ENCODE peak calls at places on chromosomes 12 and 14, in seven cellular contexts. One of them, this sample, is unnamed.

GRCh38 chr12:32217354-32218310 is 111.0 kb downstream of the BICD1 start:
- DNase-seq in CD4-positive, CD25-positive, alpha-beta regulatory T cell: no peak
- DNase-seq in natural killer cell treated with Interleukin-12 subunit alpha and Interleukin-12 subunit beta and Interleukin-15 and Interleukin-18, amount 100 ng/mL, for 72 hours: no peak
- DNase-seq in Panc1: no peak
- DNase-seq in activated CD8-positive, alpha-beta memory T cell treated with anti-CD3 and anti-CD28 coated beads, Interleukin-2, amount 50 U/mL, for 4 hours: no peak
- DNase-seq in epithelial cell of prostate: peak; percentile 22
- DNase-seq in cardiac fibroblast: peak; percentile 50
- DNase-seq in this sample: peak; percentile 67

GRCh38 chr12:91974541-91974940 is 171.1 kb downstream of the BTG1 start:
- DNase-seq in CD4-positive, CD25-positive, alpha-beta regulatory T cell: no peak
- DNase-seq in natural killer cell treated with Interleukin-12 subunit alpha and Interleukin-12 subunit beta and Interleukin-15 and Interleukin-18, amount 100 ng/mL, for 72 hours: no peak
- DNase-seq in Panc1: no peak
- DNase-seq in activated CD8-positive, alpha-beta memory T cell treated with anti-CD3 and anti-CD28 coated beads, Interleukin-2, amount 50 U/mL, for 4 hours: no peak
- DNase-seq in epithelial cell of prostate: no peak
- DNase-seq in cardiac fibroblast: no peak
- DNase-seq in this sample: peak; percentile 47

GRCh38 chr12:117671734-117672133 is 297.1 kb downstream of the KSR2 start:
- DNase-seq in CD4-positive, CD25-positive, alpha-beta regulatory T cell: no peak
- DNase-seq in natural killer cell treated with Interleukin-12 subunit alpha and Interleukin-12 subunit beta and Interleukin-15 and Interleukin-18, amount 100 ng/mL, for 72 hours: no peak
- DNase-seq in Panc1: no peak
- DNase-seq in activated CD8-positive, alpha-beta memory T cell treated with anti-CD3 and anti-CD28 coated beads, Interleukin-2, amount 50 U/mL, for 4 hours: no peak
- DNase-seq in epithelial cell of prostate: no peak
- DNase-seq in cardiac fibroblast: no peak
- DNase-seq in this sample: no peak

GRCh38 chr14:102584871-102585869 is 7.3 kb upstream of the RCOR1 start:
- DNase-seq in CD4-positive, CD25-positive, alpha-beta regulatory T cell: no peak
- DNase-seq in natural killer cell treated with Interleukin-12 subunit alpha and Interleukin-12 subunit beta and Interleukin-15 and Interleukin-18, amount 100 ng/mL, for 72 hours: no peak
- DNase-seq in Panc1: no peak
- DNase-seq in activated CD8-positive, alpha-beta memory T cell treated with anti-CD3 and anti-CD28 coated beads, Interleukin-2, amount 50 U/mL, for 4 hours: no peak
- DNase-seq in epithelial cell of prostate: no peak
- DNase-seq in cardiac fibroblast: peak; percentile 75
- DNase-seq in this sample: no peak

GRCh38 chr14:68359862-68360552 is 432.9 kb downstream of the ZFP36L1 start:
- DNase-seq in CD4-positive, CD25-positive, alpha-beta regulatory T cell: no peak
- DNase-seq in natural killer cell treated with Interleukin-12 subunit alpha and Interleukin-12 subunit beta and Interleukin-15 and Interleukin-18, amount 100 ng/mL, for 72 hours: no peak
- DNase-seq in Panc1: no peak
- DNase-seq in activated CD8-positive, alpha-beta memory T cell treated with anti-CD3 and anti-CD28 coated beads, Interleukin-2, amount 50 U/mL, for 4 hours: no peak
- DNase-seq in epithelial cell of prostate: no peak
- DNase-seq in cardiac fibroblast: peak; percentile 75
- DNase-seq in this sample: no peak

GRCh38 chr12:107558816-107559382 is 126.7 kb upstream of the PWP1 start:
- DNase-seq in CD4-positive, CD25-positive, alpha-beta regulatory T cell: no peak
- DNase-seq in natural killer cell treated with Interleukin-12 subunit alpha and Interleukin-12 subunit beta and Interleukin-15 and Interleukin-18, amount 100 ng/mL, for 72 hours: no peak
- DNase-seq in Panc1: no peak
- DNase-seq in activated CD8-positive, alpha-beta memory T cell treated with anti-CD3 and anti-CD28 coated beads, Interleukin-2, amount 50 U/mL, for 4 hours: no peak
- DNase-seq in epithelial cell of prostate: no peak
- DNase-seq in cardiac fibroblast: no peak
- DNase-seq in this sample: no peak

GRCh38 chr12:25320123-25321006 is 69.6 kb upstream of the KRAS start:
- DNase-seq in CD4-positive, CD25-positive, alpha-beta regulatory T cell: no peak
- DNase-seq in natural killer cell treated with Interleukin-12 subunit alpha and Interleukin-12 subunit beta and Interleukin-15 and Interleukin-18, amount 100 ng/mL, for 72 hours: no peak
- DNase-seq in Panc1: no peak
- DNase-seq in activated CD8-positive, alpha-beta memory T cell treated with anti-CD3 and anti-CD28 coated beads, Interleukin-2, amount 50 U/mL, for 4 hours: no peak
- DNase-seq in epithelial cell of prostate: no peak
- DNase-seq in cardiac fibroblast: no peak
- DNase-seq in this sample: no peak

GRCh38 chr14:68981539-68981976 is 2.5 kb upstream of the ACTN1 start:
- DNase-seq in CD4-positive, CD25-positive, alpha-beta regulatory T cell: no peak
- DNase-seq in natural killer cell treated with Interleukin-12 subunit alpha and Interleukin-12 subunit beta and Interleukin-15 and Interleukin-18, amount 100 ng/mL, for 72 hours: no peak
- DNase-seq in Panc1: no peak
- DNase-seq in activated CD8-positive, alpha-beta memory T cell treated with anti-CD3 and anti-CD28 coated beads, Interleukin-2, amount 50 U/mL, for 4 hours: no peak
- DNase-seq in epithelial cell of prostate: no peak
- DNase-seq in cardiac fibroblast: peak; percentile 89
- DNase-seq in this sample: peak; percentile 85

GRCh38 chr12:59093090-59093489 is 172.8 kb upstream of the LRIG3 start:
- DNase-seq in CD4-positive, CD25-positive, alpha-beta regulatory T cell: no peak
- DNase-seq in natural killer cell treated with Interleukin-12 subunit alpha and Interleukin-12 subunit beta and Interleukin-15 and Interleukin-18, amount 100 ng/mL, for 72 hours: no peak
- DNase-seq in Panc1: no peak
- DNase-seq in activated CD8-positive, alpha-beta memory T cell treated with anti-CD3 and anti-CD28 coated beads, Interleukin-2, amount 50 U/mL, for 4 hours: no peak
- DNase-seq in epithelial cell of prostate: no peak
- DNase-seq in cardiac fibroblast: no peak
- DNase-seq in this sample: no peak

GRCh38 chr12:120007272-120007671 is 18.2 kb downstream of the BICDL1 start:
- DNase-seq in CD4-positive, CD25-positive, alpha-beta regulatory T cell: peak; percentile 47
- DNase-seq in natural killer cell treated with Interleukin-12 subunit alpha and Interleukin-12 subunit beta and Interleukin-15 and Interleukin-18, amount 100 ng/mL, for 72 hours: no peak
- DNase-seq in Panc1: no peak
- DNase-seq in activated CD8-positive, alpha-beta memory T cell treated with anti-CD3 and anti-CD28 coated beads, Interleukin-2, amount 50 U/mL, for 4 hours: peak; percentile 69
- DNase-seq in epithelial cell of prostate: no peak
- DNase-seq in cardiac fibroblast: no peak
- DNase-seq in this sample: no peak

GRCh38 chr14:85241022-85241880 is 288.7 kb upstream of the FLRT2 start:
- DNase-seq in CD4-positive, CD25-positive, alpha-beta regulatory T cell: no peak
- DNase-seq in natural killer cell treated with Interleukin-12 subunit alpha and Interleukin-12 subunit beta and Interleukin-15 and Interleukin-18, amount 100 ng/mL, for 72 hours: no peak
- DNase-seq in Panc1: no peak
- DNase-seq in activated CD8-positive, alpha-beta memory T cell treated with anti-CD3 and anti-CD28 coated beads, Interleukin-2, amount 50 U/mL, for 4 hours: no peak
- DNase-seq in epithelial cell of prostate: no peak
- DNase-seq in cardiac fibroblast: no peak
- DNase-seq in this sample: no peak

GRCh38 chr14:90587918-90588317 is 191.1 kb downstream of the CALM1 start:
- DNase-seq in CD4-positive, CD25-positive, alpha-beta regulatory T cell: no peak
- DNase-seq in natural killer cell treated with Interleukin-12 subunit alpha and Interleukin-12 subunit beta and Interleukin-15 and Interleukin-18, amount 100 ng/mL, for 72 hours: no peak
- DNase-seq in Panc1: no peak
- DNase-seq in activated CD8-positive, alpha-beta memory T cell treated with anti-CD3 and anti-CD28 coated beads, Interleukin-2, amount 50 U/mL, for 4 hours: no peak
- DNase-seq in epithelial cell of prostate: no peak
- DNase-seq in cardiac fibroblast: no peak
- DNase-seq in this sample: no peak

GRCh38 chr12:102300824-102301461 is 103.3 kb upstream of the PMCH start:
- DNase-seq in CD4-positive, CD25-positive, alpha-beta regulatory T cell: no peak
- DNase-seq in natural killer cell treated with Interleukin-12 subunit alpha and Interleukin-12 subunit beta and Interleukin-15 and Interleukin-18, amount 100 ng/mL, for 72 hours: no peak
- DNase-seq in Panc1: peak; percentile 4
- DNase-seq in activated CD8-positive, alpha-beta memory T cell treated with anti-CD3 and anti-CD28 coated beads, Interleukin-2, amount 50 U/mL, for 4 hours: no peak
- DNase-seq in epithelial cell of prostate: peak; percentile 40
- DNase-seq in cardiac fibroblast: peak; percentile 68
- DNase-seq in this sample: peak; percentile 19

GRCh38 chr14:98912655-98913054 is 359.3 kb downstream of the BCL11B start:
- DNase-seq in CD4-positive, CD25-positive, alpha-beta regulatory T cell: no peak
- DNase-seq in natural killer cell treated with Interleukin-12 subunit alpha and Interleukin-12 subunit beta and Interleukin-15 and Interleukin-18, amount 100 ng/mL, for 72 hours: no peak
- DNase-seq in Panc1: no peak
- DNase-seq in activated CD8-positive, alpha-beta memory T cell treated with anti-CD3 and anti-CD28 coated beads, Interleukin-2, amount 50 U/mL, for 4 hours: no peak
- DNase-seq in epithelial cell of prostate: no peak
- DNase-seq in cardiac fibroblast: no peak
- DNase-seq in this sample: no peak

GRCh38 chr14:68596701-68597100 is 196.2 kb downstream of the ZFP36L1 start:
- DNase-seq in CD4-positive, CD25-positive, alpha-beta regulatory T cell: no peak
- DNase-seq in natural killer cell treated with Interleukin-12 subunit alpha and Interleukin-12 subunit beta and Interleukin-15 and Interleukin-18, amount 100 ng/mL, for 72 hours: no peak
- DNase-seq in Panc1: no peak
- DNase-seq in activated CD8-positive, alpha-beta memory T cell treated with anti-CD3 and anti-CD28 coated beads, Interleukin-2, amount 50 U/mL, for 4 hours: no peak
- DNase-seq in epithelial cell of prostate: no peak
- DNase-seq in cardiac fibroblast: no peak
- DNase-seq in this sample: no peak

GRCh38 chr12:91874086-91874865 is 271.4 kb downstream of the BTG1 start:
- DNase-seq in CD4-positive, CD25-positive, alpha-beta regulatory T cell: no peak
- DNase-seq in natural killer cell treated with Interleukin-12 subunit alpha and Interleukin-12 subunit beta and Interleukin-15 and Interleukin-18, amount 100 ng/mL, for 72 hours: no peak
- DNase-seq in Panc1: no peak
- DNase-seq in activated CD8-positive, alpha-beta memory T cell treated with anti-CD3 and anti-CD28 coated beads, Interleukin-2, amount 50 U/mL, for 4 hours: no peak
- DNase-seq in epithelial cell of prostate: no peak
- DNase-seq in cardiac fibroblast: peak; percentile 17
- DNase-seq in this sample: no peak

GRCh38 chr12:42593781-42594322 is 4.3 kb upstream of the PRICKLE1 start:
- DNase-seq in CD4-positive, CD25-positive, alpha-beta regulatory T cell: no peak
- DNase-seq in natural killer cell treated with Interleukin-12 subunit alpha and Interleukin-12 subunit beta and Interleukin-15 and Interleukin-18, amount 100 ng/mL, for 72 hours: no peak
- DNase-seq in Panc1: no peak
- DNase-seq in activated CD8-positive, alpha-beta memory T cell treated with anti-CD3 and anti-CD28 coated beads, Interleukin-2, amount 50 U/mL, for 4 hours: no peak
- DNase-seq in epithelial cell of prostate: no peak
- DNase-seq in cardiac fibroblast: no peak
- DNase-seq in this sample: no peak

GRCh38 chr12:1250641-1251040 is 259.6 kb downstream of the ERC1 start:
- DNase-seq in CD4-positive, CD25-positive, alpha-beta regulatory T cell: no peak
- DNase-seq in natural killer cell treated with Interleukin-12 subunit alpha and Interleukin-12 subunit beta and Interleukin-15 and Interleukin-18, amount 100 ng/mL, for 72 hours: no peak
- DNase-seq in Panc1: no peak
- DNase-seq in activated CD8-positive, alpha-beta memory T cell treated with anti-CD3 and anti-CD28 coated beads, Interleukin-2, amount 50 U/mL, for 4 hours: no peak
- DNase-seq in epithelial cell of prostate: peak; percentile 0
- DNase-seq in cardiac fibroblast: no peak
- DNase-seq in this sample: no peak

GRCh38 chr12:42794811-42795210 is 205.3 kb upstream of the PRICKLE1 start:
- DNase-seq in CD4-positive, CD25-positive, alpha-beta regulatory T cell: no peak
- DNase-seq in natural killer cell treated with Interleukin-12 subunit alpha and Interleukin-12 subunit beta and Interleukin-15 and Interleukin-18, amount 100 ng/mL, for 72 hours: no peak
- DNase-seq in Panc1: no peak
- DNase-seq in activated CD8-positive, alpha-beta memory T cell treated with anti-CD3 and anti-CD28 coated beads, Interleukin-2, amount 50 U/mL, for 4 hours: no peak
- DNase-seq in epithelial cell of prostate: no peak
- DNase-seq in cardiac fibroblast: no peak
- DNase-seq in this sample: no peak

GRCh38 chr14:33945329-33945728 is 5.5 kb downstream of the EGLN3 start:
- DNase-seq in CD4-positive, CD25-positive, alpha-beta regulatory T cell: no peak
- DNase-seq in natural killer cell treated with Interleukin-12 subunit alpha and Interleukin-12 subunit beta and Interleukin-15 and Interleukin-18, amount 100 ng/mL, for 72 hours: no peak
- DNase-seq in Panc1: no peak
- DNase-seq in activated CD8-positive, alpha-beta memory T cell treated with anti-CD3 and anti-CD28 coated beads, Interleukin-2, amount 50 U/mL, for 4 hours: no peak
- DNase-seq in epithelial cell of prostate: no peak
- DNase-seq in cardiac fibroblast: no peak
- DNase-seq in this sample: no peak

GRCh38 chr12:123431951-123432886 is 4.3 kb downstream of the RILPL2 start:
- DNase-seq in CD4-positive, CD25-positive, alpha-beta regulatory T cell: no peak
- DNase-seq in natural killer cell treated with Interleukin-12 subunit alpha and Interleukin-12 subunit beta and Interleukin-15 and Interleukin-18, amount 100 ng/mL, for 72 hours: peak; percentile 76
- DNase-seq in Panc1: no peak
- DNase-seq in activated CD8-positive, alpha-beta memory T cell treated with anti-CD3 and anti-CD28 coated beads, Interleukin-2, amount 50 U/mL, for 4 hours: no peak
- DNase-seq in epithelial cell of prostate: no peak
- DNase-seq in cardiac fibroblast: no peak
- DNase-seq in this sample: no peak

GRCh38 chr12:47079894-47080724 is at the start of gene AMIGO2:
- DNase-seq in CD4-positive, CD25-positive, alpha-beta regulatory T cell: peak; percentile 37
- DNase-seq in natural killer cell treated with Interleukin-12 subunit alpha and Interleukin-12 subunit beta and Interleukin-15 and Interleukin-18, amount 100 ng/mL, for 72 hours: no peak
- DNase-seq in Panc1: no peak
- DNase-seq in activated CD8-positive, alpha-beta memory T cell treated with anti-CD3 and anti-CD28 coated beads, Interleukin-2, amount 50 U/mL, for 4 hours: peak; percentile 48
- DNase-seq in epithelial cell of prostate: no peak
- DNase-seq in cardiac fibroblast: peak; percentile 76
- DNase-seq in this sample: no peak

GRCh38 chr12:127336416-127336815 is 930.6 kb upstream of the TMEM132C start:
- DNase-seq in CD4-positive, CD25-positive, alpha-beta regulatory T cell: no peak
- DNase-seq in natural killer cell treated with Interleukin-12 subunit alpha and Interleukin-12 subunit beta and Interleukin-15 and Interleukin-18, amount 100 ng/mL, for 72 hours: no peak
- DNase-seq in Panc1: no peak
- DNase-seq in activated CD8-positive, alpha-beta memory T cell treated with anti-CD3 and anti-CD28 coated beads, Interleukin-2, amount 50 U/mL, for 4 hours: no peak
- DNase-seq in epithelial cell of prostate: peak; percentile 36
- DNase-seq in cardiac fibroblast: no peak
- DNase-seq in this sample: no peak